ENCODE peak calls at places on chromosomes 12 and 14, in ten cellular contexts. U is glutamatergic neuron, O is astrocyte of the spinal cord, Q is suprapubic skin, M is AG10803, A is cardiac fibroblast, W is H9, F is neural crest cell, H is astrocyte, N is pancreas. L is an unnamed sample.

GRCh38 chr14:93081875-93082570 is 33.7 kb downstream of the ITPK1 start:
- DNase-seq in Q (no peak), W (no peak), H (no peak), A (no peak), M (no peak), O (no peak), F (no peak), U (no peak), N (no peak), L (no peak)

GRCh38 chr12:49017764-49018281 is 753 bp downstream of the PRKAG1 start:
- DNase-seq in A (peak), W (no peak), U (no peak), F (no peak), N (no peak), Q (peak), M (peak), H (peak), O (no peak), L (no peak)

GRCh38 chr12:130214686-130215370 is 52.6 kb downstream of the FZD10 start:
- DNase-seq in F (no peak), U (no peak), Q (no peak), M (no peak), N (no peak), O (no peak), A (no peak), W (no peak), H (no peak), L (no peak)

GRCh38 chr12:48982397-48983080 is 4.4 kb downstream of the WNT1 start:
- DNase-seq in H (no peak), W (no peak), F (no peak), U (no peak), O (no peak), Q (no peak), N (no peak), A (no peak), M (no peak), L (no peak)

GRCh38 chr14:53161758-53162512 is 8.8 kb upstream of the DDHD1 start:
- DNase-seq in N (no peak), Q (no peak), H (no peak), M (no peak), U (no peak), W (no peak), O (no peak), A (no peak), F (no peak), L (no peak)

GRCh38 chr14:75561013-75561432 is 17.4 kb upstream of the FLVCR2 start:
- DNase-seq in N (peak), O (peak), W (peak), F (peak), A (peak), M (peak), H (peak), U (peak), Q (peak), L (no peak)

GRCh38 chr12:46461907-46462605 is 89.5 kb upstream of the SLC38A2 start:
- DNase-seq in U (no peak), F (no peak), Q (no peak), O (no peak), M (no peak), A (no peak), H (no peak), W (no peak), N (no peak), L (no peak)

GRCh38 chr12:46402451-46402850 is 29.9 kb upstream of the SLC38A2 start:
- DNase-seq in F (no peak), Q (no peak), M (peak), U (no peak), W (no peak), A (peak), H (peak), N (no peak), O (peak), L (no peak)

GRCh38 chr12:132761911-132762583 is 415 bp upstream of the ANKLE2 start:
- DNase-seq in O (peak), A (peak), Q (peak), W (peak), H (peak), U (peak), N (peak), M (peak), F (peak), L (peak)

GRCh38 chr14:83184531-83184930 is 1650.9 kb upstream of the SEL1L start:
- DNase-seq in W (no peak), Q (no peak), O (no peak), U (no peak), A (no peak), M (no peak), H (no peak), N (no peak), F (no peak), L (no peak)

GRCh38 chr14:60657609-60657983 is 8.3 kb upstream of the SIX1 start:
- DNase-seq in A (no peak), Q (no peak), U (peak), M (no peak), O (no peak), H (no peak), F (no peak), W (peak), N (no peak), L (peak)

GRCh38 chr14:51398898-51399297 is 158.9 kb downstream of the TMX1 start:
- DNase-seq in M (peak), Q (no peak), O (peak), H (peak), A (peak), F (no peak), W (no peak), N (no peak), U (no peak), L (no peak)

GRCh38 chr14:69941768-69942742 is 62.8 kb downstream of the SMOC1 start:
- DNase-seq in F (no peak), U (no peak), W (no peak), O (no peak), N (no peak), Q (no peak), A (no peak), M (no peak), H (no peak), L (no peak)

GRCh38 chr12:90245396-90245795 is 536.8 kb upstream of the ATP2B1 start:
- DNase-seq in M (peak), U (no peak), F (no peak), Q (no peak), A (no peak), W (no peak), N (no peak), H (no peak), O (no peak), L (no peak)

GRCh38 chr12:47032644-47033043 is 46.8 kb upstream of the PCED1B start:
- DNase-seq in F (no peak), O (peak), M (peak), A (peak), N (no peak), Q (no peak), H (peak), W (no peak), U (no peak), L (no peak)

GRCh38 chr14:32934891-32935633 is 3.6 kb upstream of the NPAS3 start:
- DNase-seq in A (peak), Q (no peak), F (peak), U (peak), N (no peak), H (peak), M (peak), W (peak), O (no peak), L (no peak)

GRCh38 chr14:103198429-103199140 is 75.3 kb downstream of the TNFAIP2 start:
- DNase-seq in O (no peak), F (no peak), U (no peak), M (peak), W (no peak), H (peak), N (no peak), Q (peak), A (peak), L (no peak)

GRCh38 chr14:104550849-104551728 is 28.5 kb upstream of the C14orf180 start:
- DNase-seq in U (peak), Q (peak), N (no peak), F (no peak), M (no peak), A (no peak), O (no peak), W (no peak), H (no peak), L (peak)

GRCh38 chr12:87756111-87756510 is 273.1 kb downstream of the C12orf50 start:
- DNase-seq in U (no peak), W (no peak), Q (no peak), N (no peak), A (peak), F (no peak), O (peak), H (peak), M (peak), L (no peak)

GRCh38 chr12:121817648-121818043 is 13.8 kb downstream of the SETD1B start:
- DNase-seq in F (no peak), A (no peak), O (no peak), N (no peak), Q (no peak), H (no peak), M (no peak), U (no peak), W (no peak), L (no peak)

GRCh38 chr14:32366995-32367394 is 37.9 kb downstream of the AKAP6 start:
- DNase-seq in N (no peak), H (peak), W (no peak), A (peak), M (peak), F (no peak), O (peak), U (no peak), Q (no peak), L (no peak)

GRCh38 chr12:68915055-68915454 is 17.9 kb downstream of the CPM start:
- DNase-seq in M (peak), A (peak), F (no peak), W (no peak), Q (no peak), N (no peak), U (no peak), O (peak), H (peak), L (no peak)

GRCh38 chr14:22607291-22607690 is 9.2 kb downstream of the ABHD4 start:
- DNase-seq in A (no peak), H (no peak), N (no peak), O (peak), Q (no peak), W (no peak), F (no peak), U (no peak), M (peak), L (no peak)

GRCh38 chr14:84874436-84874835 is 655.5 kb upstream of the FLRT2 start:
- DNase-seq in Q (no peak), M (no peak), F (no peak), A (no peak), W (no peak), H (no peak), O (no peak), N (no peak), U (no peak), L (no peak)

GRCh38 chr14:98867726-98868125 is 404.3 kb downstream of the BCL11B start:
- DNase-seq in U (no peak), N (no peak), Q (no peak), M (no peak), H (no peak), A (no peak), O (no peak), W (no peak), F (no peak), L (no peak)

GRCh38 chr12:81092053-81092452 is 14.2 kb downstream of the ACSS3 start:
- DNase-seq in N (no peak), U (no peak), A (no peak), Q (no peak), M (no peak), H (no peak), O (no peak), F (no peak), W (no peak), L (no peak)
- TF ChIP-seq CTCF in N (no peak), U (no peak), A (no peak), Q (no peak), M (no peak), H (no peak), O (no peak), F (no peak), W (no peak), L (no peak)

GRCh38 chr14:40447032-40447431 is 1014.8 kb upstream of the FBXO33 start:
- DNase-seq in U (no peak), Q (no peak), W (no peak), M (no peak), O (no peak), A (no peak), F (no peak), N (no peak), H (no peak), L (no peak)

DNA sequence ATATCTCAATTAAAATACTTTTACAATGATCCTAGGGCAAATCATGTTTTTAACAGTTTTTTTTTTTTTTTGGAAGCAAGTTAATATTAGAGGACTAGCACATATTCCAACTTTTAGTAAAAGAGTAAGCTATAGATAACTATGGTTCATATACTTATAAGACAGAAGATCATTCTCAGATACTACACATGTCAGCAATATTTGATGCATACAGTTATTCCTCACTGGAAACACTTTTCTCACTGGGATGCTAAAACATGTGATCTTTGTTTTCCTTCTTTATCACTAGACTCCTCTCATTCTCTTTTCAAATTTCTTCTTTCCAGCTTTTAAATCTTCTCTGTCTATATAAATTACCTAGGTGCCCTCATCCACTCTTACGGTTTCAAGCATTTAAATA is 1020.4 kb upstream of the FBXO33 start:
- DNase-seq in H (no peak), A (no peak), N (no peak), Q (no peak), O (no peak), U (no peak), W (no peak), M (no peak), F (no peak), L (no peak)
- TF ChIP-seq CTCF in H (no peak), A (no peak), N (no peak), Q (no peak), O (no peak), U (no peak), W (no peak), M (no peak), F (no peak), L (no peak)

GRCh38 chr14:33972522-33973162 is 21.8 kb upstream of the EGLN3 start:
- DNase-seq in W (peak), A (no peak), Q (no peak), F (no peak), U (no peak), M (no peak), N (no peak), O (no peak), H (no peak), L (no peak)
- TF ChIP-seq CTCF in W (no peak), A (no peak), Q (no peak), F (no peak), U (no peak), M (no peak), N (no peak), O (no peak), H (no peak), L (no peak)

GRCh38 chr12:52754135-52754534 is 23.0 kb downstream of the KRT76 start:
- DNase-seq in F (no peak), N (no peak), Q (no peak), U (no peak), H (no peak), A (no peak), M (no peak), O (no peak), W (no peak), L (no peak)
- TF ChIP-seq CTCF in F (no peak), N (no peak), Q (no peak), U (no peak), H (no peak), A (no peak), M (no peak), O (no peak), W (no peak), L (no peak)

GRCh38 chr12:76113800-76114757 is 29.6 kb upstream of the NAP1L1 start:
- DNase-seq in O (no peak), U (no peak), Q (no peak), M (no peak), N (no peak), F (no peak), H (no peak), W (no peak), A (no peak), L (no peak)

GRCh38 chr12:76111209-76111749 is 26.8 kb upstream of the NAP1L1 start:
- DNase-seq in Q (no peak), N (no peak), M (no peak), O (no peak), H (no peak), U (no peak), A (no peak), F (no peak), W (no peak), L (no peak)

GRCh38 chr12:76119887-76120286 is 35.4 kb upstream of the NAP1L1 start:
- DNase-seq in H (no peak), O (no peak), F (no peak), Q (no peak), M (no peak), W (no peak), N (no peak), A (no peak), U (no peak), L (no peak)

GRCh38 chr12:76117751-76118150 is 33.3 kb upstream of the NAP1L1 start:
- DNase-seq in O (no peak), F (no peak), W (no peak), M (no peak), A (no peak), Q (no peak), U (no peak), N (no peak), H (no peak), L (no peak)

DNA sequence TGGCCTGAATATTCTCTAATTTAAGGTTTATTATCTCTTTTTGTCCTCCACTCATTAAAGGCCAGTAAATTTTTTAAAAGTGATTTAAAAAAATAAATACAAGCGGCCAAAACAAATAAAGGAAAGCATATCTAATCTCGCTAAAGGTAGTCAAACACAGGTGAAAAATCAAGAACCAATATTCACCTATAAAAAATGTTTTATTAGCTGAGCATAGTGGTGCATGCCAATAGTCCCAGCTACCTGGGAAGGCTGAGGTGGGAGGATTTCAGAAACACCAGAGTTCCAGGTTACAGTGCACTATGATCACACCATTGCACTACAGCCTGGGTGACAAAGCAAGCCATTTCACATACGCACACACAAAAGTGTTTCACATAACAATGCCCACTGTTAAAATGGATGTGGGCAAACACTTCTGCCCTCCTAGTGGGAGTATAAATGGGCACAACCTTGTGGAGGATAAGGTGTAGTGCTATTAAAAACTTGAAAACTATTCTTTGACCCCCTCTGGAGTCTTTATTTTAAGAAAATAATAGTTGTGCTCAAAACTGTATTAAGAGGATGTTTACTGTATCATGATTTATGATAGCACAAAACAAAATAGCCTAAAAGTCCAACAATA is 32.7 kb upstream of the NAP1L1 start:
- DNase-seq in H (no peak), N (no peak), A (no peak), Q (no peak), U (no peak), O (no peak), M (no peak), W (no peak), F (no peak), L (no peak)
- TF ChIP-seq CTCF in H (no peak), N (no peak), A (no peak), Q (no peak), U (no peak), O (no peak), M (no peak), W (peak), F (no peak), L (no peak)

GRCh38 chr14:71165121-71165574 is 257.9 kb downstream of the PCNX1 start:
- DNase-seq in Q (no peak), W (no peak), H (peak), O (no peak), F (no peak), M (peak), N (peak), A (peak), U (no peak), L (peak)

GRCh38 chr14:71165650-71166049 is 258.4 kb downstream of the PCNX1 start:
- DNase-seq in F (no peak), M (peak), W (no peak), N (no peak), H (no peak), A (no peak), Q (no peak), U (no peak), O (no peak), L (no peak)

GRCh38 chr14:71168564-71168963 is 261.3 kb downstream of the PCNX1 start:
- DNase-seq in H (no peak), O (no peak), M (no peak), Q (no peak), W (no peak), N (no peak), F (no peak), U (no peak), A (no peak), L (no peak)

GRCh38 chr14:71163842-71164500 is 256.7 kb downstream of the PCNX1 start:
- DNase-seq in M (no peak), Q (no peak), O (no peak), U (no peak), W (no peak), H (no peak), A (no peak), F (no peak), N (no peak), L (no peak)

DNA sequence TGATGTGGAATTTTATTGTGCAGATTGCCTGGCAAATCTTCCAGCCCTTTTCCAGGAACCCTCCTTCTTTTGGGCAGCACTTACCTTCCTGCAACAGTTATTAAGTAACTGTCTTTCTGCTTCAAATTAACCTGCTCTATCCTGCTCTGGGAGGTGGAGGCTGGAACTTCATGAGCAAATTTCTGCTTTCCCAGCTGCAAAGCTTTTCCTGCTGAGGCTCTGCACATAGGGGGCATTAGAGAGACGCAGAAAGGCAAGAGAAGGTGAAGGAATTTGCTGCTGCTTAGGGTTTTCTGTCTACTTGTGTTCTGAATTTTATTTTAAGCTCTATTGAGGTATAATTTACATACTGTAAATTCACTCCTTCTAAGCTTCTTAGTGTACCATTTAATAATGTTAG is 259.2 kb downstream of the PCNX1 start:
- DNase-seq in M (peak), U (no peak), N (peak), F (no peak), H (peak), Q (no peak), A (peak), O (peak), W (no peak), L (no peak)
- TF ChIP-seq CTCF in M (peak), U (no peak), N (peak), F (peak), H (peak), Q (no peak), A (peak), O (peak), W (peak), L (peak)

GRCh38 chr12:52916225-52916624 is 11.3 kb upstream of the KRT8 start:
- DNase-seq in H (no peak), W (no peak), A (no peak), N (no peak), U (no peak), M (no peak), F (no peak), O (no peak), Q (no peak), L (no peak)
- TF ChIP-seq CTCF in H (no peak), W (no peak), A (no peak), N (no peak), U (no peak), M (no peak), F (no peak), O (no peak), Q (no peak), L (no peak)

GRCh38 chr12:93669452-93669851 is 7.7 kb upstream of the CRADD start:
- DNase-seq in H (no peak), F (no peak), M (no peak), O (no peak), W (no peak), Q (no peak), A (no peak), N (no peak), U (no peak), L (no peak)
- TF ChIP-seq CTCF in H (no peak), F (no peak), M (no peak), O (no peak), W (no peak), Q (no peak), A (no peak), N (no peak), U (no peak), L (no peak)

GRCh38 chr14:37270629-37271028 is 72.9 kb downstream of the MIPOL1 start:
- DNase-seq in M (no peak), A (no peak), Q (no peak), F (no peak), O (no peak), W (no peak), N (no peak), H (no peak), U (no peak), L (no peak)
- TF ChIP-seq CTCF in M (no peak), A (no peak), Q (no peak), F (no peak), O (no peak), W (no peak), N (no peak), H (no peak), U (no peak), L (no peak)

GRCh38 chr12:16171348-16171747 is 106.1 kb downstream of the SLC15A5 start:
- DNase-seq in N (no peak), U (no peak), H (no peak), O (no peak), F (no peak), Q (no peak), W (no peak), A (no peak), M (no peak), L (no peak)

GRCh38 chr12:16166563-16167470 is 110.7 kb downstream of the SLC15A5 start:
- DNase-seq in W (no peak), A (no peak), N (no peak), M (no peak), Q (no peak), O (no peak), U (no peak), F (no peak), H (no peak), L (no peak)

GRCh38 chr12:16163891-16164290 is 113.6 kb downstream of the SLC15A5 start:
- DNase-seq in M (no peak), Q (no peak), H (no peak), A (no peak), U (no peak), F (no peak), O (no peak), W (no peak), N (no peak), L (no peak)

GRCh38 chr12:16168078-16168477 is 109.4 kb downstream of the SLC15A5 start:
- DNase-seq in U (no peak), A (peak), Q (no peak), W (no peak), F (no peak), O (no peak), M (no peak), N (no peak), H (no peak), L (no peak)

GRCh38 chr12:16165506-16165905 is 112.0 kb downstream of the SLC15A5 start:
- DNase-seq in H (peak), U (peak), Q (peak), A (peak), W (peak), F (peak), M (peak), O (peak), N (peak), L (peak)
- TF ChIP-seq CTCF in H (peak), U (peak), Q (no peak), A (peak), W (peak), F (peak), M (peak), O (peak), N (no peak), L (no peak)